ENCODE peak calls at places on chromosome 13, in six cellular contexts. R, O, W, C, F and A are unnamed samples.

GRCh38 chr13:44874886-44875630 is 114.2 kb downstream of the NUFIP1 start:
- DNase-seq in R (no peak), O (no peak), W (no peak), C (no peak), F (no peak), A (no peak)

GRCh38 chr13:38452656-38453055 is 103.0 kb downstream of the UFM1 start:
- DNase-seq in R (no peak), O (no peak), W (no peak), C (no peak), F (no peak), A (no peak)

GRCh38 chr13:66405908-66406802 is 824.0 kb downstream of the PCDH9 start:
- DNase-seq in R (peak), O (no peak), W (peak), C (no peak), F (no peak), A (peak)

GRCh38 chr13:91135949-91136348 is 211.5 kb upstream of the MIR17HG start:
- DNase-seq in R (no peak), O (no peak), W (no peak), C (no peak), F (no peak), A (no peak)

GRCh38 chr13:51148952-51149573 is 38.0 kb upstream of the C13orf42 start:
- DNase-seq in R (peak), O (no peak), W (peak), C (no peak), F (peak), A (peak)

GRCh38 chr13:79775830-79776229 is 294.9 kb downstream of the NDFIP2 start:
- DNase-seq in R (peak), O (no peak), W (peak), C (no peak), F (no peak), A (peak)

GRCh38 chr13:23506821-23507210 is 63.4 kb upstream of the TNFRSF19 start:
- DNase-seq in R (peak), O (no peak), W (no peak), C (no peak), F (no peak), A (peak)

GRCh38 chr13:24033527-24034302 is 126.8 kb upstream of the SPATA13 start:
- DNase-seq in R (peak), O (no peak), W (no peak), C (no peak), F (no peak), A (no peak)

GRCh38 chr13:45055902-45056648 is 64.2 kb upstream of the GTF2F2 start:
- DNase-seq in R (peak), O (no peak), W (peak), C (peak), F (no peak), A (no peak)

GRCh38 chr13:36432106-36432544 is at the start of gene CCNA1:
- DNase-seq in R (peak), O (no peak), W (peak), C (peak), F (peak), A (no peak)

GRCh38 chr13:33799950-33800592 is 17.9 kb upstream of the RFC3 start:
- DNase-seq in R (peak), O (no peak), W (peak), C (no peak), F (no peak), A (no peak)

GRCh38 chr13:59906413-59907027 is 257.2 kb downstream of the DIAPH3 start:
- DNase-seq in R (peak), O (no peak), W (peak), C (no peak), F (no peak), A (no peak)

GRCh38 chr13:79527698-79528097 is 46.7 kb downstream of the NDFIP2 start:
- DNase-seq in R (no peak), O (no peak), W (no peak), C (no peak), F (no peak), A (no peak)

GRCh38 chr13:106835477-106835876 is 267.5 kb upstream of the ARGLU1 start:
- DNase-seq in R (no peak), O (no peak), W (no peak), C (no peak), F (no peak), A (no peak)

GRCh38 chr13:51283361-51283760 is 56.1 kb upstream of the SERPINE3 start:
- DNase-seq in R (no peak), O (no peak), W (no peak), C (no peak), F (no peak), A (no peak)

GRCh38 chr13:39862891-39863290 is 207.4 kb downstream of the COG6 start:
- DNase-seq in R (no peak), O (no peak), W (no peak), C (no peak), F (no peak), A (no peak)

GRCh38 chr13:22961835-22962537 is 218.8 kb upstream of the SGCG start:
- DNase-seq in R (no peak), O (no peak), W (no peak), C (no peak), F (no peak), A (no peak)

GRCh38 chr13:21142766-21143165 is 33.6 kb downstream of the SKA3 start:
- DNase-seq in R (no peak), O (no peak), W (no peak), C (no peak), F (no peak), A (no peak)

GRCh38 chr13:111999352-111999751 is 67.6 kb upstream of the SOX1 start:
- DNase-seq in R (no peak), O (no peak), W (no peak), C (no peak), F (no peak), A (no peak)

GRCh38 chr13:40664100-40665060 is 2.1 kb downstream of the FOXO1 start:
- DNase-seq in R (peak), O (peak), W (peak), C (peak), F (peak), A (no peak)

GRCh38 chr13:59865398-59865797 is 298.3 kb downstream of the DIAPH3 start:
- DNase-seq in R (no peak), O (no peak), W (no peak), C (no peak), F (no peak), A (no peak)

GRCh38 chr13:40597735-40598365 is 68.6 kb downstream of the FOXO1 start:
- DNase-seq in R (no peak), O (no peak), W (no peak), C (peak), F (no peak), A (peak)

GRCh38 chr13:56378566-56378965 is 762.2 kb upstream of the PRR20A start:
- DNase-seq in R (no peak), O (no peak), W (no peak), C (no peak), F (no peak), A (no peak)

GRCh38 chr13:93079294-93079693 is 147.3 kb upstream of the GPC6 start:
- DNase-seq in R (peak), O (no peak), W (no peak), C (no peak), F (no peak), A (no peak)

GRCh38 chr13:100694722-100695644 is 20.4 kb upstream of the TMTC4 start:
- DNase-seq in R (peak), O (no peak), W (no peak), C (peak), F (peak), A (peak)

GRCh38 chr13:48302920-48303330 is 626 bp upstream of the RB1 start:
- DNase-seq in R (no peak), O (no peak), W (no peak), C (no peak), F (no peak), A (no peak)

GRCh38 chr13:75399168-75399878 is 82.6 kb downstream of the TBC1D4 start:
- DNase-seq in R (no peak), O (no peak), W (no peak), C (no peak), F (no peak), A (no peak)

GRCh38 chr13:37342205-37342604 is 236.7 kb upstream of the CSNK1A1L start:
- DNase-seq in R (no peak), O (no peak), W (no peak), C (no peak), F (no peak), A (no peak)

GRCh38 chr13:62747629-62748028 is 1332.0 kb upstream of the PCDH20 start:
- DNase-seq in R (no peak), O (no peak), W (peak), C (no peak), F (no peak), A (no peak)

GRCh38 chr13:101035119-101035620 is 360.6 kb upstream of the TMTC4 start:
- DNase-seq in R (no peak), O (no peak), W (no peak), C (no peak), F (no peak), A (no peak)

GRCh38 chr13:84263354-84264069 is 381.2 kb upstream of the SLITRK1 start:
- DNase-seq in R (no peak), O (no peak), W (no peak), C (no peak), F (no peak), A (no peak)

GRCh38 chr13:20441879-20442278 is 83.8 kb downstream of the CRYL1 start:
- DNase-seq in R (peak), O (no peak), W (peak), C (no peak), F (no peak), A (no peak)

GRCh38 chr13:83221813-83222241 is 660.4 kb downstream of the SLITRK1 start:
- DNase-seq in R (peak), O (no peak), W (peak), C (no peak), F (no peak), A (no peak)

GRCh38 chr13:28531195-28531955 is 36.4 kb upstream of the FLT1 start:
- DNase-seq in R (peak), O (no peak), W (no peak), C (no peak), F (peak), A (no peak)

GRCh38 chr13:73372691-73373627 is 314.2 kb downstream of the KLF5 start:
- DNase-seq in R (no peak), O (no peak), W (no peak), C (no peak), F (no peak), A (no peak)

GRCh38 chr13:43348397-43348796 is 325.0 kb downstream of the DNAJC15 start:
- DNase-seq in R (no peak), O (no peak), W (peak), C (no peak), F (no peak), A (no peak)

GRCh38 chr13:79245937-79246574 is 160.0 kb downstream of the RBM26 start:
- DNase-seq in R (no peak), O (no peak), W (no peak), C (no peak), F (no peak), A (no peak)

GRCh38 chr13:77274126-77274525 is 52.8 kb downstream of the MYCBP2 start:
- DNase-seq in R (no peak), O (no peak), W (no peak), C (no peak), F (no peak), A (no peak)
- TF ChIP-seq CTCF in R (no peak), O (peak), W (no peak), C (no peak), F (no peak), A (no peak)

GRCh38 chr13:113447596-113447995 is 5.7 kb downstream of the ADPRHL1 start:
- DNase-seq in R (no peak), O (no peak), W (no peak), C (no peak), F (no peak), A (no peak)

GRCh38 chr13:113443991-113444390 is 9.3 kb downstream of the ADPRHL1 start:
- DNase-seq in R (no peak), O (no peak), W (no peak), C (no peak), F (no peak), A (no peak)

GRCh38 chr13:113448545-113448884 is 4.8 kb downstream of the ADPRHL1 start:
- DNase-seq in R (no peak), O (no peak), W (no peak), C (peak), F (no peak), A (peak)

GRCh38 chr13:113445791-113446487 is 7.3 kb downstream of the ADPRHL1 start:
- DNase-seq in R (no peak), O (no peak), W (no peak), C (no peak), F (no peak), A (no peak)

DNA sequence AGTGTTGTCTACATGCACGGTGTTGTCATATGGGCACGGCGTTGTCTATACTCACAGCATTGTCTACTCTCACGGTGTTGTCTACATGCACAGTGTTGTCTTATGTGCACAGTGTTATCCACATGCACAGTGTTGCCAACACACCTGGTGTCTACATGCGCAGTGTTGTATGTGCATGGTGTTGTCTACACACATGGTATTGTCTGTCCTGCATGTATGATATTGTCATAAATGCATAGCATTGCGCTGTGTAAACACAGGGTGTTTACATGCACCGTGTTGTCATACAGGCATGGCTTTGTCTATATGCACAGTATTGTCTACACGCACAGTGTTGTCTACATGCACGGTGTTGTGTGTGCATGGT is 6.8 kb downstream of the ADPRHL1 start:
- DNase-seq in R (no peak), O (no peak), W (no peak), C (no peak), F (no peak), A (no peak)
- TF ChIP-seq CTCF in R (no peak), O (no peak), W (no peak), C (no peak), F (no peak), A (no peak)

GRCh38 chr13:46751811-46752635 is 44.9 kb downstream of the ESD start:
- DNase-seq in R (no peak), O (peak), W (no peak), C (peak), F (no peak), A (no peak)
- TF ChIP-seq CTCF in R (no peak), O (no peak), W (no peak), C (no peak), F (no peak), A (no peak)

GRCh38 chr13:104773775-104774174 is 1707.6 kb upstream of the SLC10A2 start:
- DNase-seq in R (peak), O (no peak), W (peak), C (no peak), F (no peak), A (no peak)
- TF ChIP-seq CTCF in R (peak), O (peak), W (peak), C (peak), F (peak), A (peak)

DNA sequence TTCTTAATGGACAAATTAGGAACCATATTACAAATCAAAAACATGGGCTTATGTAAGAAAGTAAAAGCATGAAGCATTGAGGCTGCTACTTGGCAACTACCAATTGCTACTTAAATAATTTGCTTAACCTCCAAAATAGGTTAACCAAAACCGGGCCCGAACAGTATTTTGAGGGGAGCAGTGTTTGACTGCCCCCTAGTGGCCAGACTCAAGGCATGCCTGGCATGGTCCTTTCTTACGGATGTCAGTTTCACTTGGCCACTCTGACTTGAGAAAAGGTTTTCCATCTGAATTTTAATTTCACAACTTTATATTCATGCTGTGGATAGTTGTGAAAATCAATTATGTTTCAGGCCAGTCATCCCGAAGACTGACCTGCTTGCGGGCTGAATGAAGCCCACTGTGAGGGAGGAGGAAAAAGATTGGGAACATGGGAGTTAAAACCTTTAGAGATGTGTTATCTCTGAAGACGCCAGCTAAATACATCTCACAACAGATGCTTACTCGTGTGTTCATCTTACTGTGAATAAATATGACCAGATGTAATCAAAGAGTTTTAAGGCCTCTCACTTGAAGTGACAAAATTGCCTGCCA is 2.9 kb downstream of the RXFP2 start:
- DNase-seq in R (peak), O (peak), W (peak), C (peak), F (peak), A (no peak)
- TF ChIP-seq CTCF in R (peak), O (peak), W (peak), C (peak), F (peak), A (peak)

DNA sequence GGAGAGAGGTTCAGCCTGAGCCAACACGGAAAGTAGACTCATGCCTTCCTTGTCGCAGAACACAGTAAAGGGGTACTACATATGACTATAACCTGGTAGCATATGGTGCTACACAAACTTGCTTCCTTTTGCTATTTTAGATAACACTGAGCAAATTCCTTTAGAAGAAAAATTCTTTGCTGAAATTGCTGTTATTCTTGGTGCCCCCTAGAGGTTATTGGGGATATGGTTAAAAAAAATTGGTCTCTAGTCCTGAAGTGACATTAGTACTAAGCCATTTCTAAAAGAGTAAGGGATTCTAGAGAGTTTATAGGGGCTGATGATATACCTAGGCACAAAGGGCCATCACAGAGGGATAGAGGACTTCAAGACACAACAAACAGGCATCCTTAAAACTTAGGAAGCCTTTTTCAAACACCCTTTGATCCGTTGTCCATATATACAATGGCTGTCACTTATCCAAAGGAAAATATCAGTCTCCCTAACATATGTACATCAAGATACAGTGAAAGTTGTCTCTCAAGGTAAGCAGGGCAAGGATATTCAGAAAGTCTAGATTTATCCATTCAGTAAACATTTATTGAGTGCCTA is 13.9 kb upstream of the HS6ST3 start:
- DNase-seq in R (peak), O (no peak), W (peak), C (no peak), F (no peak), A (no peak)
- TF ChIP-seq CTCF in R (peak), O (no peak), W (peak), C (no peak), F (peak), A (peak)